ENCODE peak calls at places on chromosomes 12 and 14, in four cellular contexts. A, V, K and L are unnamed samples.

GRCh38 chr14:92507174-92507768 is 6.3 kb upstream of the RIN3 start:
- DNase-seq in A (no peak), V (no peak), K (peak; percentile 65), L (no peak)

GRCh38 chr14:103597623-103598372 is 31.2 kb upstream of the KLC1 start:
- DNase-seq in A (no peak), V (peak; percentile 51), K (no peak), L (no peak)

GRCh38 chr14:61876362-61877049 is 114.3 kb downstream of the SNAPC1 start:
- DNase-seq in A (no peak), V (no peak), K (no peak), L (no peak)

GRCh38 chr12:53172352-53172751 is 8.2 kb upstream of the ZNF740 start:
- DNase-seq in A (no peak), V (no peak), K (no peak), L (no peak)

GRCh38 chr14:90828642-90829487 is 12.6 kb upstream of the TTC7B start:
- DNase-seq in A (peak; percentile 55), V (no peak), K (no peak), L (no peak)

GRCh38 chr14:99460793-99461192 is 19.9 kb downstream of the SETD3 start:
- DNase-seq in A (no peak), V (peak; percentile 78), K (no peak), L (no peak)

GRCh38 chr12:78120866-78121590 is 290.3 kb downstream of the NAV3 start:
- DNase-seq in A (peak; percentile 5), V (no peak), K (no peak), L (no peak)

GRCh38 chr12:19482551-19483109 is 43.3 kb downstream of the AEBP2 start:
- DNase-seq in A (no peak), V (peak; percentile 53), K (peak; percentile 84), L (no peak)

DNA sequence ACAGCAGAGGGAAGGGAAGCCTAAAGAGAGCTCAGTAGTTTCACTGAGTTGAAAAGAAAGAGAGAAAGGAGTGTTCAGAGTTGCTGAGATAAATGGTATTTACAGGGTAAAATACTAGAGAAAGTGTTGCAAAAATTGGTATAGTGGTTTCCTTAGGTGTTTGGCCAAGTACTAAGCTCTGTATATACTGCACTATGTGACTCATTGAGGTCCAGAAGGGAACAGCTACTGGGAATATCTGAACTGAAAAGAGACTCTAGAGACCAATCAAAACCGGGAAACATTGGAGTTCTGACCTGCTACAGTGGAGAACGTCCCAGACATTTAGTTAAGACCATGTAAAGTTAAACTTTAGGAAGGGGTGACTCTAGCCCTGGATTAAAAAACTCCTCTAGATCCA is 42.7 kb upstream of the ALX1 start:
- DNase-seq in A (no peak), V (no peak), K (no peak), L (no peak)
- TF ChIP-seq POLR2AphosphoS5 in A (no peak), V (no peak), K (no peak), L (no peak)

GRCh38 chr12:117744418-117744817 is 224.4 kb downstream of the KSR2 start:
- DNase-seq in A (no peak), V (no peak), K (no peak), L (no peak)
- TF ChIP-seq SPI1 in A (no peak), V (no peak), K (no peak), L (no peak)

GRCh38 chr14:21106506-21107359 is 5.9 kb downstream of the TMEM253 start:
- DNase-seq in A (peak; percentile 63), V (peak; percentile 49), K (no peak), L (no peak)
- TF ChIP-seq POLR2AphosphoS5 in A (no peak), V (no peak), K (no peak), L (no peak)

GRCh38 chr12:79883216-79883615 is 51.7 kb downstream of the PPP1R12A start:
- DNase-seq in A (no peak), V (no peak), K (no peak), L (no peak)
- TF ChIP-seq SPI1 in A (no peak), V (no peak), K (no peak), L (no peak)

DNA sequence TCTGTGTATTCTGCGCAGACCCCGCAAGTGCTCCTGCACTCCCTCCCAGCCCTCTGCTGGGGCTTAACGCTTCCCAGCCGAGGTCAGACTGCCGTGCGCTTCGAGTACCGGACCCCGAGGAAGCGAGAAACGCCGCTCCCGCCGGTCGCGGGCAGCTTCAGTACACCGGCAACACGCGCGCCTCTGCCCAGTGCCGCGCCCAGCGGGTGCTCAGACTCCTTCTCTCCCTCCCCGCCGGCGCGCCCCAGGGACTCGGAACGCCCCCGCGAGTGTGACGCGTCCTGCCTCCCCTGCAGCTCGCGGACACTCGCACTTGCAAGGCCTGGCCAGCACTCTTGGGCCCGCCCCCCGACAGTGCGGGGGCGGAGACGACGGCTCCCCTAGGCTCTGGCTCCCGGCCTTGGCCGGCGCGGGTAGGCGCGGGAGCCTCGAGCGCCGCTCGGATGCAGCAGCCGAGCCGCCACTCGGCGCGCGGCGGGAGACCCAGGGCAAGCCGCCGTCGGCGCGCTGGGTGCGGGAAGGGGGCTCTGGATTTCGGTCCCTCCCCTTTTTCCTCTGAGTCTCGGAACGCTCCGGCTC is at the start of gene PTGER2:
- DNase-seq in A (peak; percentile 87), V (peak; percentile 71), K (no peak), L (peak; percentile 31)
- TF ChIP-seq POLR2AphosphoS5 in A (no peak), V (no peak), K (no peak), L (no peak)

DNA sequence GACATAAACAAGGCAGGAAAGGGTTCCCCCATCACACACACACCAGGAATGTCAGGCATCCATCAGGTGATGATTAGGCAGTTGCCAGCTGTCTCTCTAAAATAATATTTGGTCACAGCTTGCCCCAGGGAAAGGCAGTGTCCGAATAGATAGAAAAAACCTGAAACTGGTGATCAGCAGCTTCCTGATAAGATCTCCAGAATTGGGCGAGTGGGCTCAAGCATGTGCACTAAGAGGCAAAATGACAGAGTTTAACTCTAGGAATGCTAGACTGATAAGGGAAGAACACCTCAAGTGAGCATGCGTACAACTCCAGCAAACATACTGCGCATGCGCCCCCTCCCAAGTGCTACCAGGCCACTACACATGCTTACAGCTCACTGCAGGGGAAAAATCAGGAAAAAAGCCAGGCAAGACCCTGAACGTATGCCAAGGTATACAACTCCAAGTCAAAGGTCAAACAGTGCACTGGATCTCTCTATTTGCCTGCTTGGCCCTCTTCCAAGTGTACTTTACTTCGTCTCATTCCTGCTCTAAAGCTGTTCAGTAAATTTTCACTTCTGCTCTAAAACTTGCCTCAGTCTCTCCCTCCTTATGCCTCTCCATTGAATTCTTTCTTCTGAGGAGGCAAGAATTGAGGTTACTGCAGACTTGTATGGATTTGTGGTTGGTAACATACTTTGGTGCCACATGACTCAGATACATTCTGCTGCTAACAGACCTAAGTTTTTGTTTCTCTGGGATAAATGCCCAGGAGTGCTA is 73.5 kb upstream of the VASH1 start:
- DNase-seq in A (no peak), V (no peak), K (no peak), L (no peak)
- TF ChIP-seq SPI1 in A (no peak), V (no peak), K (no peak), L (no peak)

DNA sequence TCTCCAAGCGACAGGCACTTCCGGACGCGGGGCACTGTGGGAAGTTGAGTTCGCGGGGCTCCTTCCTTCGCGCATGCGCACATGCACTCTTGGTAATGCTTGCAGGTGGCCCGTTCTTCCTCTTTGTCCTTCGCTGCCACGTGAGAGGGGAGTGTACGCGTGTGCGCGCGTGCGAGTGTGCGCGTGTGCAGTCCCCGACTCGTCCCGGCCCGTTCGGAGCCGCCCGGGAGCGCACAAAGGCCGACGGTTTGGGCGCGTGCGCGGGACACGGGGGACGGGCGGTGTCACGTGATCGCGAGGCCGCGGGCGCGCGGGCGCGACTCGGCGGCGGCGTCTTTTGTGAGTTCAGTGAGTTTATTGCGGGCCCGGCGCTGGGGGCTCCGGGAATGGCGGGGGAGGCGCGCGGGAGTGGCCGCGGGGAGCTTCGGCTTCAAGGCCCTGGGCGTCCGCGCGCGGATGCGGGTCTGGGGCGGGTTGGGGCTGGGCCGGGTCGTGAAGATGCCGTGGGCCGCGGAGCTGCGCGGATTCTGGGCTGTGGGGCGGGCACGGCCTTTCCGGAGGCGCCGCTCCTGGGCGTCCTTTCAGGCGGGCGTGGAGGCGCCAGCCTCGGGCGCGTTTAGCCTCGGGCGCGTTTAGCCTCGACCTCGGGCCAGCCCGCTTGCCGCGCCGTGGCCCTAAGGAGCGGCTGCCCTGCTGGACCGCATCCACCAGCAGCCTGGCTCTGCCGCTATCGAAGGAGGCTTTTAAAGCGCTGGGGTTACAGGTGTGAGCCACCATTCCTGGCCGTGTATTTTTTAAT is at the start of gene ZNF84:
- DNase-seq in A (peak; percentile 99), V (peak; percentile 90), K (peak; percentile 96), L (peak; percentile 78)
- TF ChIP-seq POLR2AphosphoS5 in A (peak; percentile 71), V (peak; percentile 56), K (peak; percentile 42), L (peak; percentile 60)